ENCODE peak calls at places on chromosomes 4 and X, in nine cellular contexts. L is uterus, R is A549, B is esophagus squamous epithelium, M is Peyer's patch, O is NB4, A is IMR-90, W is H54, K is HCT116. I is an unnamed sample.

GRCh38 chrX:12988797-12989196 is 13.9 kb downstream of the TMSB4X start:
- DNase-seq in L (no peak), R (peak), B (no peak), M (no peak), O (no peak), A (peak), W (no peak), K (peak), I (no peak)

GRCh38 chr4:5785806-5786680 is 75.0 kb downstream of the EVC start:
- DNase-seq in L (no peak), R (peak), B (no peak), M (no peak), O (no peak), A (peak), W (no peak), K (no peak), I (no peak)

GRCh38 chrX:2500091-2500680 is 590 bp downstream of the DHRSX start:
- DNase-seq in L (no peak), R (peak), B (no peak), M (peak), O (peak), A (peak), W (peak), K (no peak), I (no peak)

GRCh38 chrX:1451676-1452496 is 823 bp downstream of the ASMTL start:
- DNase-seq in L (peak), R (no peak), B (no peak), M (peak), O (no peak), A (no peak), W (no peak), K (no peak), I (peak)

GRCh38 chrX:40149286-40150175 is 51.8 kb upstream of the BCOR start:
- DNase-seq in L (no peak), R (no peak), B (no peak), M (no peak), O (no peak), A (no peak), W (no peak), K (no peak), I (no peak)

GRCh38 chr4:2256156-2256731 is 5.7 kb downstream of the MXD4 start:
- DNase-seq in L (peak), R (no peak), B (no peak), M (peak), O (no peak), A (no peak), W (no peak), K (no peak), I (peak)

GRCh38 chr4:17447675-17448298 is 64.1 kb downstream of the QDPR start:
- DNase-seq in L (peak), R (peak), B (no peak), M (peak), O (peak), A (peak), W (peak), K (peak), I (no peak)

GRCh38 chr4:104750008-104750407 is 255.3 kb upstream of the CXXC4 start:
- DNase-seq in L (no peak), R (no peak), B (no peak), M (no peak), O (no peak), A (no peak), W (no peak), K (no peak), I (no peak)

GRCh38 chr4:110270492-110271197 is 72.2 kb upstream of the ELOVL6 start:
- DNase-seq in L (no peak), R (no peak), B (no peak), M (no peak), O (peak), A (peak), W (peak), K (no peak), I (no peak)

GRCh38 chr4:36024901-36025610 is 219.3 kb downstream of the ARAP2 start:
- DNase-seq in L (no peak), R (no peak), B (no peak), M (no peak), O (no peak), A (no peak), W (no peak), K (peak), I (no peak)

GRCh38 chr4:2292679-2293108 is 30.8 kb upstream of the MXD4 start:
- DNase-seq in L (no peak), R (no peak), B (no peak), M (no peak), O (no peak), A (peak), W (no peak), K (no peak), I (no peak)

GRCh38 chrX:72079607-72080006 is 52.1 kb downstream of the RTL5 start:
- DNase-seq in L (peak), R (no peak), B (no peak), M (no peak), O (peak), A (no peak), W (no peak), K (no peak), I (no peak)

GRCh38 chr4:81503586-81503985 is 31.9 kb upstream of the RASGEF1B start:
- DNase-seq in L (no peak), R (no peak), B (no peak), M (no peak), O (no peak), A (no peak), W (no peak), K (no peak), I (no peak)

GRCh38 chr4:70556856-70557255 is 35.2 kb upstream of the AMBN start:
- DNase-seq in L (no peak), R (no peak), B (no peak), M (no peak), O (no peak), A (peak), W (no peak), K (no peak), I (no peak)

GRCh38 chrX:24988314-24988713 is 27.5 kb downstream of the ARX start:
- DNase-seq in L (no peak), R (no peak), B (no peak), M (no peak), O (no peak), A (no peak), W (no peak), K (no peak), I (no peak)

GRCh38 chr4:182307746-182308145 is 64.5 kb downstream of the TENM3 start:
- DNase-seq in L (no peak), R (no peak), B (no peak), M (no peak), O (no peak), A (peak), W (peak), K (peak), I (no peak)

GRCh38 chr4:111681751-111682150 is 463.5 kb upstream of the FAM241A start:
- DNase-seq in L (no peak), R (no peak), B (no peak), M (no peak), O (no peak), A (no peak), W (no peak), K (no peak), I (no peak)

GRCh38 chrX:87063622-87064021 is 454.0 kb upstream of the KLHL4 start:
- DNase-seq in L (no peak), R (no peak), B (no peak), M (no peak), O (no peak), A (no peak), W (no peak), K (no peak), I (no peak)

GRCh38 chr4:103996637-103997036 is 276.9 kb upstream of the TACR3 start:
- DNase-seq in L (no peak), R (peak), B (no peak), M (no peak), O (peak), A (no peak), W (peak), K (peak), I (no peak)

GRCh38 chr4:147969573-147969972 is 237.7 kb downstream of the ARHGAP10 start:
- DNase-seq in L (no peak), R (no peak), B (no peak), M (no peak), O (no peak), A (no peak), W (no peak), K (no peak), I (no peak)

GRCh38 chr4:68963389-68963788 is 11.8 kb upstream of the UGT2A3 start:
- DNase-seq in L (no peak), R (no peak), B (no peak), M (no peak), O (no peak), A (no peak), W (no peak), K (no peak), I (no peak)

GRCh38 chr4:36348403-36348938 is 67.1 kb downstream of the DTHD1 start:
- DNase-seq in L (no peak), R (no peak), B (no peak), M (no peak), O (peak), A (no peak), W (no peak), K (no peak), I (no peak)

GRCh38 chrX:42694260-42694815 is 83.6 kb downstream of the PPP1R2C start:
- DNase-seq in L (no peak), R (peak), B (no peak), M (no peak), O (no peak), A (no peak), W (no peak), K (no peak), I (no peak)

GRCh38 chrX:17376381-17377046 is 1.5 kb downstream of the NHS start:
- DNase-seq in L (peak), R (peak), B (no peak), M (no peak), O (no peak), A (no peak), W (no peak), K (no peak), I (no peak)

GRCh38 chr4:109816082-109816442 is 500 bp downstream of the GAR1 start:
- DNase-seq in L (no peak), R (no peak), B (no peak), M (no peak), O (peak), A (no peak), W (no peak), K (no peak), I (no peak)

GRCh38 chr4:158936238-158936637 is 166.6 kb upstream of the RAPGEF2 start:
- DNase-seq in L (no peak), R (no peak), B (no peak), M (no peak), O (peak), A (no peak), W (no peak), K (no peak), I (no peak)

GRCh38 chr4:181870326-181870725 is 372.9 kb upstream of the TENM3 start:
- DNase-seq in L (no peak), R (no peak), B (no peak), M (no peak), O (no peak), A (peak), W (no peak), K (no peak), I (no peak)

GRCh38 chr4:121711263-121712000 is 14.7 kb upstream of the ANXA5 start:
- DNase-seq in L (peak), R (peak), B (no peak), M (peak), O (peak), A (peak), W (peak), K (peak), I (peak)
- TF ChIP-seq POLR2A in L (peak), R (peak), B (no peak), M (no peak), O (no peak), A (peak), W (no peak), K (no peak), I (peak)

GRCh38 chr4:102547973-102548372 is 46.8 kb downstream of the NFKB1 start:
- DNase-seq in L (no peak), R (no peak), B (no peak), M (no peak), O (no peak), A (no peak), W (no peak), K (no peak), I (no peak)
- TF ChIP-seq POLR2A in L (no peak), R (no peak), B (no peak), M (no peak), O (no peak), A (no peak), W (no peak), K (no peak), I (no peak)

DNA sequence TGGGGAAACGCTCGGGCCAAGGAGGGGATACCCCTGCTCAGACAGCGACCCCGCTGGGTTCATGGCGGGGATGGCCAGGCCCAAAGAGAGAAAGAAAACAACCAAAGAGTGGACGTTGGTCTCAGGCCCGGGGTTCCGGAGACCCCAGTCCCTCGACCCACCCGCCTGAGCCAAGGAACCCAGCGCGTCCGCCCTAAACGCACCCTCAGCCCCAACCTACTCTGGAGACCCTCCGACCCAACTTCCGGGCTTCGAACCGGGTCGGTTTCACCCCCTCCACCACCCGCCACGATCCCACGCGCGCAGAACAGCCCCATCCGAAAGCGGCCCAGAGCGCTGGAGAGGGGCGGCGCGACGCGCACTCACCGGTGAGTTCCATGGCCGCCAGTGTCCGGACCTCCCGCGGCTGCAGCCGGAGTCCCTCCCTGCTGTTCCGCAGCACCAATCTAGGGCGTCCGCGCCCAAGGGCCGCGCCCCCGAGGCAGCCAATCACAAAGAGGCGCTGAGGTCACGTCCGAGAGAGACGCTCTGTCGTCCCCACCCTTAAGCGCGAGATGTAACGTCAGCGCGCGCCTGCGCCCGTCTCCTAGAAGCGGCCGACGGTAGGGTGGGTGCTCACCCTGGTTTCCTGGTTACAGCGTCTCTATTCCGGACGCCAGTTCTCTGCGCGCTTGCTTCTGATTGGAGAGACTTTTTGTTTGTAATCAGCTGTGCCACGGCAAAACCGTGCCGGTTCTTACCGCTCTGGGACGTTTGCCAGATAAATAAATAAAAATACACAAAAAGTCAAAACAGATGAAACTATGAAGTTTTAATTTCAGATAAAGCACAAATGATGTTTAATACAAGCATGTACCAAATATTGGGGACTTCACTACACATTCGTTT is at the start of gene PIGA:
- DNase-seq in L (peak), R (peak), B (peak), M (peak), O (peak), A (peak), W (peak), K (peak), I (peak)
- TF ChIP-seq POLR2A in L (peak), R (peak), B (no peak), M (peak), O (peak), A (peak), W (peak), K (no peak), I (no peak)

GRCh38 chrX:47133493-47133892 is 11.0 kb downstream of the NDUFB11 start:
- DNase-seq in L (no peak), R (no peak), B (no peak), M (no peak), O (no peak), A (no peak), W (no peak), K (no peak), I (no peak)

GRCh38 chrX:47129879-47130358 is 14.6 kb downstream of the NDUFB11 start:
- DNase-seq in L (no peak), R (no peak), B (no peak), M (no peak), O (no peak), A (no peak), W (no peak), K (no peak), I (no peak)

GRCh38 chrX:47129157-47129878 is 15.2 kb downstream of the NDUFB11 start:
- DNase-seq in L (peak), R (peak), B (peak), M (peak), O (peak), A (peak), W (peak), K (peak), I (no peak)
- TF ChIP-seq POLR2A in L (no peak), R (peak), B (no peak), M (no peak), O (peak), A (no peak), W (peak), K (no peak), I (no peak)

DNA sequence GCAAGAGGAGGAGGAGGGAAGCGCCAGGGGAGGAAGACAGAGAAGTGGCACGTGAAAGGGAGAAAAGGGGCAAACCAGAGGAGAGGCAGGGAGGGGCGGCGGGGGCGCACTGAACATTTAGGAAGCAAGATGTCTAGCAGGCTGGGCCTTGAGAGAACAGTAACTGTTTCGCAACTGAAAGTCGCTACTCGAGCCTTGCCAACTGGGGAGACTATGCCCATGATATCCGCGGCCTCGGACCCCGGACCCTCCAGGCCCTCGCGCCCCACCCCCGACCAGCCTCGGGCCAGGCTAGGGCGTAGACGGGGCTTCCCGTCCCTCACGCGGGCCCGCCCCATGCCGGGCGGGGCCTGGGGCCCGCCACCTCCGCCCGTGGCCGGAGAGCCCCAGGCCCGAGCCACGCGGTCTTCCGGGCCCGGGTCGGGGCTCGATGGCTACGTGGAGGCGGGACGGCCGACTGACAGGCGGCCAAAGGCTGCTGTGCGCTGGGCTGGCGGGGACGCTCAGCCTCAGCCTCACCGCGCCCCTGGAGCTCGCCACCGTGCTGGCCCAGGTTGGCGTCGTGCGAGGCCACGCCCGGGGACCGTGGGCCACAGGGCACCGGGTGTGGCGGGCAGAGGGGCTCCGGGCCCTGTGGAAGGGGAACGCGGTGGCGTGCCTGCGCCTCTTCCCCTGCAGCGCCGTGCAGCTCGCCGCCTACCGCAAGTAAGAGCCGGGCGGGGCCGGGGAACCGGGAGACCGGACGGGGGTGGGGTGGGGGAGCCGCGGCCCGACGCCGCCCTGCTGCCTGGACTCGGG is at the start of gene SLC25A43:
- DNase-seq in L (peak), R (peak), B (no peak), M (peak), O (peak), A (no peak), W (peak), K (no peak), I (no peak)
- TF ChIP-seq POLR2A in L (peak), R (peak), B (no peak), M (peak), O (no peak), A (no peak), W (peak), K (peak), I (no peak)

GRCh38 chrX:41445781-41446358 is 1.3 kb upstream of the NYX start:
- DNase-seq in L (no peak), R (no peak), B (no peak), M (no peak), O (no peak), A (no peak), W (no peak), K (no peak), I (no peak)

GRCh38 chrX:41445171-41445570 is 2.0 kb upstream of the NYX start:
- DNase-seq in L (no peak), R (no peak), B (no peak), M (no peak), O (peak), A (no peak), W (no peak), K (no peak), I (no peak)

GRCh38 chrX:41442824-41443560 is 4.2 kb upstream of the NYX start:
- DNase-seq in L (no peak), R (no peak), B (no peak), M (no peak), O (peak), A (no peak), W (no peak), K (no peak), I (no peak)

GRCh38 chrX:41447897-41448296 is 754 bp downstream of the NYX start:
- DNase-seq in L (no peak), R (no peak), B (no peak), M (no peak), O (no peak), A (no peak), W (no peak), K (no peak), I (no peak)

DNA sequence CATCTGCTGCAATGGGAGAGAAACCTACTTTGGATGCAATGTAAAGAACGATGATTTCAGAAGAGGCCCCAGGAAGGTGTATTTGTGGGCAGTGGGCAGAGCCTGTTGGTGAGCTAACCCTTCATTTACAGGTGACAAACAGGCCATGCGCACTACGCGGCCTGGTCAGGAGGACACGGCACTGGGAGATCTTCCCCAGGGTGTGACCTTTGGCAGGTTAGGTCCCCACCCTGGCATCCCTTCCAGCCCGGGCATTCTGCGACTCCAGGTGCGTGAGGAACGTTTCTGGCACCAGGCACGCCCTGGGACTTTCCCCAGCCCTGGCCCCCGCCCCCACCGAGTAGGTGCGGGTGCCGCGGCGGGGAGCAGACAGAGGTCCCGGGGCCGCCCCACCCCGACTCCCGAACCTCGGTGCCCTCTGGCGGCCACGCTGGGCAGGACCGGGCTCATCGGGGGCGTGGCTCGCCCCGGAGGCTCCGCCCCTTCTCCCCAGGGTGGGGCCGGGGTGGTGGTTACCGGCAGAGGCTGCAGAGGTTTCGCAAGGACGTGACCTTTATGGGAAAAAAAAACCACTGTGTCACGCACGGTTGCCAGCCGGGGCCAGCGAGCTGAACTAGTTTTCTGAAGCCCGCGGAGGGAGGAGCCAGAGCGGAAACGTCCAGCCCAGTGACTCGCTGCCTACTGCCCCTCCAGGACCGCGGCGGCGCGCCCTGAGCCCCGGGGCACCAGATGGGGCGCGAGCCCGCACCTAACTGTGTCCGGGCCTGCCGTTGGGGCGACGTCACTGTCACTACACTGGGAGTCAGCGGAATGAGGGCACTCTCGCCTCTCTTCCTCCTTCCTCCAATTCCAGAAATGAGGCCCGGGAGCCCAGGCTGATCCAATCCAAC is 5.0 kb upstream of the NYX start:
- DNase-seq in L (peak), R (peak), B (peak), M (peak), O (peak), A (peak), W (no peak), K (peak), I (no peak)
- TF ChIP-seq POLR2A in L (no peak), R (peak), B (no peak), M (no peak), O (peak), A (no peak), W (no peak), K (no peak), I (no peak)

I was measured in vagina.